ENCODE peak calls at places on chromosome 20, in seven cellular contexts. K is NCI-H510A treated with DMSO at 0.1 percent for 48 hours; I is EL; T is activated T-helper 1 cell treated with anti-CD3 and anti-CD28 coated beads, Interleukin-12 subunit alpha, Interleukin-12 subunit beta, Interleukin-2, Interleukin-4 antibody, amounts not matched to agents 30 ng/mL and 10 ng/mL and 1 ng/mL, durations not matched to agents 14 hours and 24 hours and 36 hours; V is ureter; C is body of pancreas; M is fibroblast of the aortic adventitia. G is an unnamed sample.

GRCh38 chr20:34385464-34385863 is 22.4 kb downstream of the ITCH start:
- DNase-seq in K (no peak), I (no peak), T (no peak), V (no peak), C (no peak), M (no peak), G (no peak)

GRCh38 chr20:1876217-1876921 is 18.8 kb upstream of the SIRPA start:
- DNase-seq in K (no peak), I (no peak), T (no peak), V (no peak), C (no peak), M (no peak), G (no peak)

GRCh38 chr20:11108102-11108842 is 434.5 kb upstream of the JAG1 start:
- DNase-seq in K (no peak), I (no peak), T (no peak), V (no peak), C (no peak), M (peak; percentile 65), G (no peak)

GRCh38 chr20:2402271-2402980 is 21.7 kb downstream of the TGM6 start:
- DNase-seq in K (peak; percentile 12), I (peak; percentile 60), T (no peak), V (no peak), C (no peak), M (peak; percentile 66), G (peak; percentile 30)

GRCh38 chr20:17602493-17602892 is 32.6 kb downstream of the DSTN start:
- DNase-seq in K (no peak), I (no peak), T (no peak), V (no peak), C (no peak), M (no peak), G (no peak)

GRCh38 chr20:25070821-25071473 is 11.0 kb downstream of the VSX1 start:
- DNase-seq in K (no peak), I (no peak), T (no peak), V (no peak), C (no peak), M (no peak), G (no peak)

GRCh38 chr20:49575551-49576060 is 7.7 kb upstream of the PTGIS start:
- DNase-seq in K (no peak), I (no peak), T (no peak), V (peak; percentile 46), C (no peak), M (peak; percentile 77), G (no peak)

GRCh38 chr20:25290646-25291431 is 43.0 kb downstream of the PYGB start:
- DNase-seq in K (no peak), I (no peak), T (no peak), V (no peak), C (no peak), M (no peak), G (no peak)

GRCh38 chr20:24691901-24692351 is 222.5 kb downstream of the SYNDIG1 start:
- DNase-seq in K (no peak), I (no peak), T (no peak), V (peak; percentile 22), C (no peak), M (no peak), G (no peak)

GRCh38 chr20:38222231-38222922 is 38.2 kb downstream of the KIAA1755 start:
- DNase-seq in K (peak; percentile 54), I (peak; percentile 60), T (peak; percentile 42), V (peak; percentile 60), C (peak; percentile 66), M (peak; percentile 60), G (no peak)

GRCh38 chr20:37757550-37757949 is 63.7 kb downstream of the CTNNBL1 start:
- DNase-seq in K (no peak), I (no peak), T (no peak), V (no peak), C (no peak), M (no peak), G (no peak)

GRCh38 chr20:24148372-24148771 is 159.8 kb upstream of the GGTLC1 start:
- DNase-seq in K (no peak), I (no peak), T (no peak), V (no peak), C (no peak), M (no peak), G (no peak)

GRCh38 chr20:35663813-35664543 is 722 bp downstream of the CPNE1 start:
- DNase-seq in K (peak; percentile 35), I (no peak), T (peak; percentile 64), V (peak; percentile 59), C (peak; percentile 38), M (no peak), G (no peak)

GRCh38 chr20:53883098-53883762 is 187.2 kb downstream of the BCAS1 start:
- DNase-seq in K (peak; percentile 50), I (peak; percentile 82), T (no peak), V (no peak), C (no peak), M (no peak), G (no peak)

GRCh38 chr20:56439784-56440291 is 27.8 kb downstream of the CASS4 start:
- DNase-seq in K (no peak), I (peak; percentile 100), T (no peak), V (no peak), C (peak; percentile 17), M (peak; percentile 99), G (peak; percentile 87)

GRCh38 chr20:35304956-35305355 is 12.7 kb upstream of the FAM83C start:
- DNase-seq in K (no peak), I (no peak), T (no peak), V (no peak), C (no peak), M (no peak), G (no peak)

GRCh38 chr20:24452498-24453133 is 16.8 kb upstream of the SYNDIG1 start:
- DNase-seq in K (no peak), I (no peak), T (no peak), V (no peak), C (no peak), M (no peak), G (no peak)

GRCh38 chr20:7031222-7031621 is 263.7 kb downstream of the BMP2 start:
- DNase-seq in K (no peak), I (no peak), T (no peak), V (no peak), C (no peak), M (peak; percentile 9), G (no peak)

GRCh38 chr20:3407426-3408250 is at the start of gene DNAAF9:
- DNase-seq in K (peak; percentile 90), I (peak; percentile 91), T (peak; percentile 63), V (peak; percentile 83), C (peak; percentile 73), M (peak; percentile 62), G (peak; percentile 37)